ENCODE peak calls at places on chromosomes 16 and 17, in four cellular contexts. G is HepG2, B is IMR-90, Y is fibroblast of lung. R is an unnamed sample.

GRCh38 chr17:44345497-44346026 is 460 bp downstream of the GRN start:
- DNase-seq in G (peak), B (peak), Y (peak), R (peak)

GRCh38 chr16:72987480-72987901 is 60.4 kb downstream of the ZFHX3 start:
- DNase-seq in G (no peak), B (no peak), Y (no peak), R (no peak)

GRCh38 chr17:29622337-29623282 is at the start of gene CORO6:
- DNase-seq in G (no peak), B (peak), Y (peak), R (peak)

GRCh38 chr17:71338396-71338795 is 782.4 kb upstream of the SOX9 start:
- DNase-seq in G (no peak), B (peak), Y (peak), R (no peak)

GRCh38 chr16:89118361-89119061 is 24.9 kb downstream of the ACSF3 start:
- DNase-seq in G (peak), B (no peak), Y (no peak), R (no peak)

GRCh38 chr16:73092236-73092781 is 44.4 kb upstream of the ZFHX3 start:
- DNase-seq in G (peak), B (no peak), Y (no peak), R (no peak)

GRCh38 chr17:1635675-1636465 is 7.2 kb upstream of the SLC43A2 start:
- DNase-seq in G (no peak), B (no peak), Y (no peak), R (no peak)

GRCh38 chr16:13324861-13325260 is 423.5 kb downstream of the SHISA9 start:
- DNase-seq in G (no peak), B (no peak), Y (no peak), R (no peak)

GRCh38 chr17:20998571-20999043 is 44.2 kb downstream of the USP22 start:
- DNase-seq in G (no peak), B (no peak), Y (no peak), R (no peak)

GRCh38 chr16:19771040-19771439 is 53.0 kb downstream of the IQCK start:
- DNase-seq in G (no peak), B (no peak), Y (no peak), R (no peak)

GRCh38 chr16:84455031-84455430 is 49.4 kb downstream of the MEAK7 start:
- DNase-seq in G (no peak), B (no peak), Y (no peak), R (no peak)

GRCh38 chr16:15879255-15879804 is 9.1 kb downstream of the CEP20 start:
- DNase-seq in G (peak), B (peak), Y (peak), R (no peak)

GRCh38 chr16:24700549-24701392 is 28.7 kb upstream of the TNRC6A start:
- DNase-seq in G (peak), B (peak), Y (peak), R (peak)

GRCh38 chr17:31008374-31009035 is 37.7 kb downstream of the RNF135 start:
- DNase-seq in G (no peak), B (peak), Y (peak), R (no peak)

GRCh38 chr17:6910987-6911603 is 79.6 kb upstream of the TEKT1 start:
- DNase-seq in G (peak), B (peak), Y (peak), R (peak)

GRCh38 chr17:50946223-50946890 is 80.2 kb upstream of the TOB1 start:
- DNase-seq in G (no peak), B (no peak), Y (no peak), R (no peak)

GRCh38 chr17:50948711-50949110 is 82.6 kb upstream of the TOB1 start:
- DNase-seq in G (no peak), B (no peak), Y (no peak), R (no peak)

GRCh38 chr17:50949128-50950001 is 83.2 kb upstream of the TOB1 start:
- DNase-seq in G (no peak), B (no peak), Y (no peak), R (no peak)

GRCh38 chr17:50946891-50947843 is 81.0 kb upstream of the TOB1 start:
- DNase-seq in G (no peak), B (no peak), Y (no peak), R (no peak)

GRCh38 chr17:50947844-50948514 is 81.8 kb upstream of the TOB1 start:
- DNase-seq in G (no peak), B (no peak), Y (no peak), R (peak)
- H3K9ac ChIP-seq in G (no peak), B (no peak), Y (no peak), R (no peak)

DNA sequence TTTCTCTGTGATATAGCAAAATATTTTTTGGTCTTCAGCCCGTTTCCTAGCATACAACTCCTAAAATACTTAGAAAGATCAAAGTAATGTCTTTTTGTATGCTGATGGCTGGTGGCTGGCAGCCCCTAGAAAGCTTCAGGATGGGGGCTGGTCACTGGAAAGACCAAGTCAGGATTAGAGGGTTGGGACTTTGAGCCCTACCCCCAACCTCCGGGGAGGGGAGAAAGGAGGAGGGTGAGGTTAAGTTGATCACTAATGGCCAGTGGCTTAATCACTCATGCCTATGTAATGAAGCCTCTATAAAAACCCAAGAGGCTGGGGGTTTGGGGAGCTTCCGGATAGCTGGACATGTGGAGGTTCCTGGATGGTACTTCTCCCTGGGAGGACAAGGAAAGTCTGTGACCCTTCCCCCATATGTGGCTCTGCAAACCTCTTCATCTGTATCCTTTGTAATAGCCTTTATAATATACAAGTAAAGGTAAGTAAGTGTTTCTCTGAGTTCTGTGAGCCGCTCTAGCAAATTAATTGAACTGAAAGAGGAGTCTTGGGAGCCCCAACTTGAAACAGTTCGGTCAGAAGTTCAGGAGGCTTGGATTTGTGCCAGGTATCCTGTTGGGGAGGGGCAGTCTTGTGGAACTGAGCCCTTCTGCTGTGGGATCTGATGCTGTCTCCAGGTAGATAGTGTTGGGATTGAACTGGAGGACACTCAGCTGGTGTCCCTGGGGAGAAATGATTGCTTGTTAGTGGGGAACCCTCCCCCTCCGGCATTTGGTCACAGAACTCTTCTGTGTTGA is 3.5 kb downstream of the SLC7A6 start:
- DNase-seq in G (peak), B (no peak), Y (no peak), R (no peak)
- H3K9ac ChIP-seq in G (peak), B (no peak), Y (no peak), R (no peak)

DNA sequence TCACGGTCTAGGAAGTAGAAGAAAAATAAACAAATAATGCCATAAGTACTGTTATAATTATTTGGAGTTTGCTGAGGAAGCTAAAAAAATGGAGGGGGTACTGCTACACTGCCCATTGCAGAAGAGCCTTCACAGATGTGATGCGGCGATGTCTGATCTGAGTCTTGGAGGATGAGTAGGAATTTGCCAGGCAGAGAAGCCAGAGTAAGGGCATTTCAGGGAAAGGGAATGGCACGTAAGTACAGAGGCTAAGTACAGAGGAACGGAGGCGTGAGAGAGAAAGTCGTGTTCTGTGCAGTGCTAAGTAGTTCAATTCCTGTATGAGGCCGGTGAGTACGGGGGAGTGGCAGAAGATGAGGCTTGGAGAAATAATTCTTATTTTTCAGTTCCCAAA is 741 bp upstream of the GRB2 start:
- DNase-seq in G (no peak), B (no peak), Y (no peak), R (peak)
- H3K9ac ChIP-seq in G (peak), B (peak), Y (no peak), R (peak)

DNA sequence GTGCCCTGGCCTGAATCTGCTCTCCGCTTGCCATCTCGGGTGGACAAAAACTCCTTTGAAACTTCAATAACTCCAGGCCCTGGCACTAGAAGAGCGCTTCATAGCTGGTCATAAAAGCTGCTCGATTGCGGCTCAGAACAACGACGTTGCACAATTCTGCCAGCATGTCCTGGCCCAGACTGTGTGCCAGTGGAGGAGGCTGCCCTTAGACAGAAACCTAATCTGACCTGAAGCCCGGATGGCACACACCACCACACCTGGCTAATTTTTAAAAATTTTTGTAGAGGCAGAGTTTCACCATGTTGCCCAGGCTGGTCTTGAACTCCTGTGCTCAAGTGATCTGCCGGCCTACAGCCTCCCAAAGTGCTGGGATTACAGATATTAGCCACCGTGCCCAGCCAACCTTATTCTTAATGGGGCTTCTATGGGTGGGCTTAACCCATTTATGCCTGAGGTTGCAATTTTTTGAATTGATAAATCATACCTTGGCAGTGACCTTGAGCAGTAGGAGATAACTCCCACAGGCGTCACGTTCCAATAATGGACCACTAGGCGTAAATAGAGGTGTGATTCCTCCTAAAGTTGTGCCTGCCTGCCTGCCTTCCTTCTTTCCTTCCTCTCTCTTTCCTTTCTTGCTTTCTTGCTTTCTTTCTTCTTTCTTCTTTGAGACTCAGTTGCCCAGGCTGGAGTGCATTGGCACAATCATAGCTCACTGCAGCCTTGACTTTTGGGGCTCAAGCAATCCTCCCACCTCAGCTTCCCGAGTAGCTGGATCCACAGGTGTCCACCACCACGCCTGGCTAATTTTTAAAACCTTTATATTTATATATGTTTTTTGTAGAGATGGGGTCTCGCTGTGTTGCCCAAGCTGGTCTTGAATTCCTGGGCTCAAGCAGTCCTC is 1.1 kb upstream of the PPL start:
- DNase-seq in G (no peak), B (no peak), Y (no peak), R (no peak)
- H3K9ac ChIP-seq in G (peak), B (no peak), Y (no peak), R (no peak)

GRCh38 chr17:8056232-8056975 is 17.5 kb downstream of the ALOX15B start:
- DNase-seq in G (peak), B (peak), Y (peak), R (no peak)

GRCh38 chr17:8059131-8059530 is 20.3 kb downstream of the ALOX15B start:
- DNase-seq in G (no peak), B (no peak), Y (no peak), R (no peak)

GRCh38 chr17:8057691-8058114 is 18.8 kb downstream of the ALOX15B start:
- DNase-seq in G (peak), B (peak), Y (peak), R (peak)

GRCh38 chr17:8055851-8056231 is 17.0 kb downstream of the ALOX15B start:
- DNase-seq in G (no peak), B (no peak), Y (no peak), R (no peak)

DNA sequence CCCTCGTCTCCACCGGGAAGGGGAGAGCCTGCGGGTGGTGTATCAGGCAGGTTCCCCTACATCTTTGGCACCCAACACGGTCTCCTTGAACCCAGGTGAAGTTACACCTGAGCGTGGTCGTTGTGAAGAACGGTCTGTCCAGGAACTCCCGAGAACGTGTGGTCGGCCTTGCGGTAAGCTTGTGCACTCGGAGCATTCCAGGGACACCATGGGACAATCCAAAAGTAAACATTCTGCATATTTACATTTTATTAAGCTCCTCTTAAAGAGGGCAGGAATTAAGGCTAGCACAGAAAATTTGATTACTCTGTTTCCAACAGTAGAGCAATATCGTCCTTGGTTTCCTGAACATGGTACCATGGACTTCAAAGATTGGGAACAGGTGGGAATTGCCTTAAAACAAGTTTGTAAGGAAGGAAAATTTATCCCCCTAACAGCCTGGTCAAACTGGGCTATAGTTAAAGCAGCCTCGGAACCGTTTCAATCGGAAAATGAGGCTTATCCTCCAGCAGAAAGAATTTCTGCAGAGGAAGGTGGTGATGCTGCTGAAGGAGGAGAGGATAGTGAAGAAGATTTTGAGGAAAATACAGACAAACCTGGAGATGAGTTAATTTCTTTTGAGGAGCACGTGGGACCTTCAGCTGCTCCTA is 18.2 kb downstream of the ALOX15B start:
- DNase-seq in G (peak), B (no peak), Y (no peak), R (no peak)
- H3K9ac ChIP-seq in G (peak), B (no peak), Y (no peak), R (no peak)

GRCh38 chr17:81486174-81486810 is 26.3 kb downstream of the ACTG1 start:
- DNase-seq in G (no peak), B (no peak), Y (no peak), R (no peak)
- H3K9ac ChIP-seq in G (no peak), B (no peak), Y (no peak), R (no peak)

R was measured in SK-N-SH.